ENCODE peak calls at places on chromosomes 6 and 20, in four cellular contexts. One of them, this sample, is unnamed.

GRCh38 chr6:132495604-132496079 is 17.3 kb downstream of the STX7 start:
- DNase-seq in GM12892: no peak
- DNase-seq in substantia nigra: no peak
- DNase-seq in NCI-H774: no peak
- DNase-seq in this sample: no peak

GRCh38 chr6:36319436-36319762 is 17.3 kb downstream of the BNIP5 start:
- DNase-seq in GM12892: no peak
- DNase-seq in substantia nigra: no peak
- DNase-seq in NCI-H774: peak
- DNase-seq in this sample: no peak

GRCh38 chr6:111972714-111973678 is 80.9 kb upstream of the CCN6 start:
- DNase-seq in GM12892: no peak
- DNase-seq in substantia nigra: no peak
- DNase-seq in NCI-H774: no peak
- DNase-seq in this sample: no peak

GRCh38 chr6:12288844-12289654 is 1.1 kb upstream of the EDN1 start:
- DNase-seq in GM12892: no peak
- DNase-seq in substantia nigra: no peak
- DNase-seq in NCI-H774: no peak
- DNase-seq in this sample: no peak

GRCh38 chr6:118370722-118371121 is 177.4 kb upstream of the PLN start:
- DNase-seq in GM12892: no peak
- DNase-seq in substantia nigra: no peak
- DNase-seq in NCI-H774: no peak
- DNase-seq in this sample: no peak

GRCh38 chr20:19620471-19620870 is 137.6 kb upstream of the RIN2 start:
- DNase-seq in GM12892: no peak
- DNase-seq in substantia nigra: no peak
- DNase-seq in NCI-H774: no peak
- DNase-seq in this sample: no peak

GRCh38 chr20:24633521-24633920 is 164.1 kb downstream of the SYNDIG1 start:
- DNase-seq in GM12892: no peak
- DNase-seq in substantia nigra: no peak
- DNase-seq in NCI-H774: no peak
- DNase-seq in this sample: no peak

GRCh38 chr20:62952373-62953166 is at the start of gene SLC17A9:
- DNase-seq in GM12892: peak
- DNase-seq in substantia nigra: peak
- DNase-seq in NCI-H774: no peak
- DNase-seq in this sample: peak

GRCh38 chr20:44176833-44177533 is 10.0 kb downstream of the JPH2 start:
- DNase-seq in GM12892: no peak
- DNase-seq in substantia nigra: no peak
- DNase-seq in NCI-H774: no peak
- DNase-seq in this sample: no peak

GRCh38 chr6:63844287-63844686 is 208.7 kb downstream of the PHF3 start:
- DNase-seq in GM12892: no peak
- DNase-seq in substantia nigra: no peak
- DNase-seq in NCI-H774: no peak
- DNase-seq in this sample: no peak

GRCh38 chr6:29829766-29830165 is 2.1 kb downstream of the HLA-G start:
- DNase-seq in GM12892: no peak
- DNase-seq in substantia nigra: no peak
- DNase-seq in NCI-H774: no peak
- DNase-seq in this sample: no peak

GRCh38 chr6:170080828-170081368 is 210.0 kb downstream of the DLL1 start:
- DNase-seq in GM12892: no peak
- DNase-seq in substantia nigra: peak
- DNase-seq in NCI-H774: peak
- DNase-seq in this sample: no peak

GRCh38 chr20:44258226-44258890 is 11.2 kb downstream of the GDAP1L1 start:
- DNase-seq in GM12892: no peak
- DNase-seq in substantia nigra: no peak
- DNase-seq in NCI-H774: no peak
- DNase-seq in this sample: no peak

GRCh38 chr6:27293436-27294152 is 18.5 kb downstream of the POM121L2 start:
- DNase-seq in GM12892: no peak
- DNase-seq in substantia nigra: no peak
- DNase-seq in NCI-H774: peak
- DNase-seq in this sample: no peak

GRCh38 chr6:113317870-113318269 is 539.3 kb upstream of the MARCKS start:
- DNase-seq in GM12892: no peak
- DNase-seq in substantia nigra: no peak
- DNase-seq in NCI-H774: peak
- DNase-seq in this sample: no peak

GRCh38 chr6:107116328-107116892 is 1.1 kb upstream of the BEND3 start:
- DNase-seq in GM12892: no peak
- DNase-seq in substantia nigra: no peak
- DNase-seq in NCI-H774: peak
- DNase-seq in this sample: peak

GRCh38 chr20:54195483-54196472 is 12.1 kb upstream of the PFDN4 start:
- DNase-seq in GM12892: no peak
- DNase-seq in substantia nigra: no peak
- DNase-seq in NCI-H774: no peak
- DNase-seq in this sample: no peak

GRCh38 chr20:25227317-25227831 is 20.5 kb upstream of the PYGB start:
- DNase-seq in GM12892: no peak
- DNase-seq in substantia nigra: no peak
- DNase-seq in NCI-H774: no peak
- DNase-seq in this sample: no peak

GRCh38 chr20:23691675-23692074 is 2.8 kb upstream of the CST4 start:
- DNase-seq in GM12892: no peak
- DNase-seq in substantia nigra: no peak
- DNase-seq in NCI-H774: no peak
- DNase-seq in this sample: no peak

GRCh38 chr6:118656822-118657451 is 5.5 kb upstream of the CEP85L start:
- DNase-seq in GM12892: no peak
- DNase-seq in substantia nigra: no peak
- DNase-seq in NCI-H774: no peak
- DNase-seq in this sample: no peak